ENCODE peak calls at places on chromosomes 2 and 18, in seven cellular contexts. D is IMR-90, S is neuronal stem cell, Y is mesendoderm, M is H9, B is H1, F is mesenchymal stem cell. W is an unnamed sample.

GRCh38 chr18:58270396-58270795 is 226.4 kb downstream of the NEDD4L start:
- DNase-seq in D (no peak), S (no peak), Y (no peak), M (no peak), B (no peak), F (no peak), W (no peak)

GRCh38 chr2:35783723-35784122 is 571.9 kb upstream of the CRIM1 start:
- DNase-seq in D (no peak), S (no peak), Y (peak; percentile 63), M (no peak), B (no peak), F (no peak), W (no peak)

GRCh38 chr2:43075054-43075593 is 151.3 kb downstream of the ZFP36L2 start:
- DNase-seq in D (peak; percentile 99), S (no peak), Y (no peak), M (no peak), B (no peak), F (peak; percentile 97), W (no peak)

GRCh38 chr2:49043405-49043982 is 110.8 kb downstream of the FSHR start:
- DNase-seq in D (no peak), S (no peak), Y (no peak), M (no peak), B (no peak), F (no peak), W (no peak)

GRCh38 chr2:53216805-53217204 is 550.8 kb upstream of the CHAC2 start:
- DNase-seq in D (no peak), S (no peak), Y (no peak), M (no peak), B (no peak), F (no peak), W (no peak)

GRCh38 chr2:11950894-11951293 is 204.5 kb downstream of the LPIN1 start:
- DNase-seq in D (no peak), S (no peak), Y (no peak), M (no peak), B (no peak), F (no peak), W (peak; percentile 18)

GRCh38 chr2:233311241-233311926 is 3.8 kb downstream of the SAG start:
- DNase-seq in D (no peak), S (no peak), Y (no peak), M (no peak), B (no peak), F (no peak), W (no peak)

GRCh38 chr2:115190459-115190858 is 748.0 kb downstream of the DPP10 start:
- DNase-seq in D (no peak), S (no peak), Y (no peak), M (no peak), B (no peak), F (no peak), W (no peak)

GRCh38 chr2:180728928-180729559 is 251.4 kb upstream of the UBE2E3 start:
- DNase-seq in D (peak; percentile 94), S (no peak), Y (no peak), M (no peak), B (no peak), F (peak; percentile 93), W (peak; percentile 25)

GRCh38 chr18:11955299-11956029 is 25.8 kb upstream of the IMPA2 start:
- DNase-seq in D (peak; percentile 87), S (no peak), Y (peak; percentile 89), M (peak; percentile 82), B (no peak), F (peak; percentile 95), W (peak; percentile 27)

GRCh38 chr2:140880573-140880972 is 1250.2 kb downstream of the LRP1B start:
- DNase-seq in D (peak; percentile 91), S (no peak), Y (no peak), M (no peak), B (no peak), F (peak; percentile 77), W (no peak)

GRCh38 chr2:96802281-96802595 is 13.8 kb upstream of the CNNM3 start:
- DNase-seq in D (no peak), S (no peak), Y (no peak), M (no peak), B (no peak), F (no peak), W (no peak)

GRCh38 chr2:37588316-37588777 is 83.1 kb downstream of the CDC42EP3 start:
- DNase-seq in D (peak; percentile 43), S (no peak), Y (no peak), M (no peak), B (no peak), F (peak; percentile 53), W (peak; percentile 43)

GRCh38 chr2:75155115-75155514 is 44.2 kb downstream of the TACR1 start:
- DNase-seq in D (no peak), S (no peak), Y (no peak), M (no peak), B (no peak), F (no peak), W (no peak)

GRCh38 chr2:137096693-137097092 is 331.3 kb downstream of the THSD7B start:
- DNase-seq in D (no peak), S (no peak), Y (peak; percentile 34), M (peak; percentile 37), B (no peak), F (no peak), W (no peak)

GRCh38 chr2:34785206-34785785 is 1186.2 kb upstream of the FAM98A start:
- DNase-seq in D (no peak), S (no peak), Y (no peak), M (no peak), B (no peak), F (no peak), W (no peak)

GRCh38 chr2:82968381-82968780 is 1490.7 kb downstream of the SUCLG1 start:
- DNase-seq in D (no peak), S (no peak), Y (no peak), M (no peak), B (no peak), F (peak; percentile 12), W (no peak)

GRCh38 chr2:174259981-174260380 is 11.6 kb upstream of the OLA1 start:
- DNase-seq in D (peak; percentile 85), S (no peak), Y (no peak), M (no peak), B (no peak), F (peak; percentile 80), W (no peak)

GRCh38 chr2:198545411-198545810 is 741.0 kb downstream of the PLCL1 start:
- DNase-seq in D (peak; percentile 1), S (no peak), Y (peak; percentile 53), M (peak; percentile 29), B (no peak), F (no peak), W (peak; percentile 31)

GRCh38 chr2:139353874-139354273 is 573.7 kb upstream of the NXPH2 start:
- DNase-seq in D (no peak), S (no peak), Y (peak; percentile 16), M (no peak), B (no peak), F (no peak), W (no peak)

DNA sequence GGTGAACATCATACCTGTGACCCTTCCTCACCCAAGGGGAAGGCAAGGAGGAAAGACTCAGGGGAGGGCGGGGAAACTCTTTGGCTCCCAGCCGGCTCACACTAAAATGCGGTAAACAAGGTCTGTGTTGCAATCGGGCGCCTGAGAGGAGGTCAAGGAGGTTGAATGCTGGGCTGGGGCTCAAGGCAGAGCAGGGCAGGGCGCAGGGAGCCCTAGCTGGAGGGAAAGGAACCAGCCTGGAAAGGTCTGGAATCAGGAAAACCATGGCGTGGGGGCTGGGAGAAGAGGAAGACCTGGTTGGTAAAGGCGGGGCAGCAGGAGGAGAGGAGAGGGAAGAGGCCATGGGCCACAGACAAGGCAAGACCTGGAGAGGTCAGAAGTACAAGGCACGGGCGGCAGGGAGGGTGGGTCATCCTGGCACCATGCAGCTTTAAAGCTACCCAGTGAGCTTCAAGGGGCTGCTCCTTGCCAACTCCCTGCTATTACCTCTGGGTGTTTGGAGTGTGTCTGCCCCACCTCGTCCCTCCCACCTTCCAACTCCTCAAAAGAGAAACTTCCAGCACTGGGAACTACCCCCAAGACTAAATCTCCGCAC is 4.8 kb upstream of the TMEM37 start:
- DNase-seq in D (no peak), S (no peak), Y (no peak), M (peak; percentile 29), B (no peak), F (peak; percentile 60), W (peak; percentile 18)
- H3K4me1 ChIP-seq in D (no peaks in the 10 kb centered on the region), S (peaks cover 8% of the 10 kb centered on the region), Y (peaks cover 8% of the 10 kb centered on the region), M (no peaks in the 10 kb centered on the region), B (no peaks in the 10 kb centered on the region), F (peaks cover 19% of the 10 kb centered on the region), W (peaks cover 45% of the 10 kb centered on the region)

GRCh38 chr2:97931118-97931850 is 64.5 kb downstream of the TMEM131 start:
- DNase-seq in D (no peak), S (no peak), Y (no peak), M (no peak), B (no peak), F (no peak), W (peak; percentile 45)

GRCh38 chr2:97926936-97927335 is 68.8 kb downstream of the TMEM131 start:
- DNase-seq in D (no peak), S (no peak), Y (no peak), M (no peak), B (no peak), F (no peak), W (no peak)

GRCh38 chr2:97931851-97932211 is 63.9 kb downstream of the TMEM131 start:
- DNase-seq in D (no peak), S (no peak), Y (peak; percentile 68), M (no peak), B (no peak), F (no peak), W (no peak)

GRCh38 chr2:97924194-97924593 is 71.6 kb downstream of the TMEM131 start:
- DNase-seq in D (no peak), S (no peak), Y (no peak), M (no peak), B (no peak), F (no peak), W (no peak)

GRCh38 chr2:97928591-97928990 is 67.2 kb downstream of the TMEM131 start:
- DNase-seq in D (no peak), S (no peak), Y (no peak), M (no peak), B (no peak), F (no peak), W (no peak)
- H2BK120ac ChIP-seq in D (no peak overlapping the region), S (no peak overlapping the region), Y (no peak overlapping the region), M (no peak overlapping the region), B (no peak overlapping the region), F (no peak overlapping the region), W (no peak overlapping the region)

GRCh38 chr2:3705808-3706207 is 2.4 kb downstream of the DCDC2C start:
- DNase-seq in D (peak; percentile 24), S (no peak), Y (no peak), M (no peak), B (no peak), F (no peak), W (no peak)
- H3K4me1 ChIP-seq in D (peaks cover 5% of the 10 kb centered on the region), S (peaks cover 5% of the 10 kb centered on the region), Y (no peaks in the 10 kb centered on the region), M (no peaks in the 10 kb centered on the region), B (peaks cover 3% of the 10 kb centered on the region), F (peaks cover 6% of the 10 kb centered on the region), W (no peaks in the 10 kb centered on the region)

DNA sequence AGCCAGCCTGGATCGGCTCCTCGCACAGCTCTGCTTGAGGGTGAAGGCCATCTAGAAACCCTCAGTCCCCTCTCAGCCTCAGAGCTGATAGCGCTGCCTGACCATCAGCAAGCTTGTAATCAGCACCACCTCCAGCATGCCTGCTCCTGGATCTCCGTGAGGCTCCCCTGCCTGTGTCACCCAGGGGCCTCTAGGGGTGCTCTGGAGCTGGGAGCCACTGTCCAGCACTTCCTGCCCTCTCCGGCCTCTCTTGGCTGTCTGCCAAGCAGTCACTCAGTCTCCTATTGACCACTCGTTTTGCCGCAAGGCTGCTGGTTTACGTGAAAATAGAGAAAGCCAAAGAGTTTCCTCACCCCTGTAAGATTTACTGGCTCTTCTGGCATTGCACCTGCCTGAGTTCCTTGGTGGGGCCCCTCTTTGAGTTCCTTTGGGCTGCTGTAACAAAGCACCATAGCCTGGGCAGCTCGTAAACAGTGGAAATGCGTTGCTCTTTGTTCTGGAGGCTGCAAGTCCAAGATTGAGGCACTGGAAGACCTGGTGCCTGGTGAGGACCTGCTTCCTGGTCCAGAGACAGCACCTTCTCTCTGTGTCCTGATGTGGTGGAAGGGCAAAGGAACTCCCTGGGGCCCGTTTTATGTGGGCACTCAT is 17.9 kb downstream of the CAPN10 start:
- DNase-seq in D (peak; percentile 49), S (no peak), Y (peak; percentile 65), M (peak; percentile 77), B (no peak), F (peak; percentile 73), W (no peak)
- H2BK120ac ChIP-seq in D (no peak overlapping the region), S (no peak overlapping the region), Y (no peak overlapping the region), M (no peak overlapping the region), B (no peak overlapping the region), F (peak overlapping the region; percentile 27), W (no peak overlapping the region)

W was measured in trophoblast cell.